ENCODE peak calls at places on chromosomes 6 and 20, in five cellular contexts. N is H9, A is mesendoderm, W is neuronal stem cell, D is H1. T is an unnamed sample.

GRCh38 chr6:42938987-42939809 is 9.9 kb downstream of the CNPY3 start:
- DNase-seq in N (peak; percentile 36), A (no peak), W (no peak), D (no peak), T (no peak)

GRCh38 chr20:21450572-21450971 is 53.2 kb upstream of the NKX2-4 start:
- DNase-seq in N (no peak), A (no peak), W (no peak), D (no peak), T (no peak)

GRCh38 chr6:120411394-120411793 is 922.9 kb downstream of the TBC1D32 start:
- DNase-seq in N (no peak), A (no peak), W (no peak), D (no peak), T (no peak)

GRCh38 chr20:46128310-46129151 is 10.4 kb downstream of the CD40 start:
- DNase-seq in N (peak; percentile 59), A (peak; percentile 43), W (peak; percentile 41), D (no peak), T (no peak)

GRCh38 chr6:46170357-46171289 is at the start of gene ENPP5:
- DNase-seq in N (peak; percentile 99), A (peak; percentile 97), W (peak; percentile 76), D (peak; percentile 90), T (no peak)

GRCh38 chr6:55868910-55869479 is 6.4 kb downstream of the BMP5 start:
- DNase-seq in N (no peak), A (no peak), W (no peak), D (no peak), T (peak; percentile 75)

GRCh38 chr20:62742550-62742949 is 33.9 kb downstream of the NTSR1 start:
- DNase-seq in N (no peak), A (no peak), W (no peak), D (no peak), T (no peak)

GRCh38 chr6:111552241-111552744 is 53.4 kb downstream of the TRAF3IP2 start:
- DNase-seq in N (peak; percentile 66), A (peak; percentile 95), W (peak; percentile 78), D (peak; percentile 51), T (peak; percentile 98)

GRCh38 chr20:5658897-5659296 is 91.3 kb upstream of the SHLD1 start:
- DNase-seq in N (no peak), A (peak; percentile 22), W (peak; percentile 9), D (no peak), T (peak; percentile 91)

GRCh38 chr20:44614525-44614924 is 32.1 kb downstream of the PKIG start:
- DNase-seq in N (no peak), A (no peak), W (no peak), D (no peak), T (no peak)

GRCh38 chr6:99219788-99220187 is 129.7 kb downstream of the FAXC start:
- DNase-seq in N (peak; percentile 93), A (peak; percentile 71), W (no peak), D (peak; percentile 67), T (no peak)

GRCh38 chr20:62616728-62617621 is 25.3 kb upstream of the SLCO4A1 start:
- DNase-seq in N (peak; percentile 78), A (peak; percentile 60), W (peak; percentile 53), D (no peak), T (peak; percentile 49)

GRCh38 chr6:849075-849506 is 156.2 kb upstream of the EXOC2 start:
- DNase-seq in N (no peak), A (no peak), W (no peak), D (no peak), T (no peak)

GRCh38 chr6:11096109-11096508 is 2.5 kb downstream of the SMIM13 start:
- DNase-seq in N (peak; percentile 58), A (peak; percentile 82), W (no peak), D (no peak), T (peak; percentile 80)

GRCh38 chr6:95614094-95614493 is 36.8 kb downstream of the MANEA start:
- DNase-seq in N (no peak), A (no peak), W (no peak), D (no peak), T (peak; percentile 36)

GRCh38 chr6:56046576-56046975 is 171.2 kb upstream of the BMP5 start:
- DNase-seq in N (no peak), A (no peak), W (no peak), D (no peak), T (peak; percentile 1)

GRCh38 chr6:27720607-27721580 is 191.3 kb downstream of the OR2B2 start:
- DNase-seq in N (peak; percentile 74), A (peak; percentile 94), W (peak; percentile 5), D (peak; percentile 84), T (peak; percentile 24)

GRCh38 chr6:25862199-25862598 is 11.8 kb downstream of the SLC17A3 start:
- DNase-seq in N (no peak), A (peak; percentile 2), W (no peak), D (no peak), T (no peak)

GRCh38 chr6:118963003-118963402 is 28.0 kb upstream of the MCM9 start:
- DNase-seq in N (no peak), A (no peak), W (no peak), D (no peak), T (peak; percentile 10)

GRCh38 chr6:117346142-117346930 is 79.4 kb downstream of the ROS1 start:
- DNase-seq in N (no peak), A (peak; percentile 13), W (no peak), D (no peak), T (peak; percentile 28)

GRCh38 chr6:132247381-132248159 is 153.7 kb downstream of the MOXD1 start:
- DNase-seq in N (no peak), A (no peak), W (no peak), D (no peak), T (peak; percentile 78)

GRCh38 chr20:22542427-22542826 is 41.9 kb downstream of the FOXA2 start:
- DNase-seq in N (no peak), A (no peak), W (no peak), D (no peak), T (no peak)

DNA sequence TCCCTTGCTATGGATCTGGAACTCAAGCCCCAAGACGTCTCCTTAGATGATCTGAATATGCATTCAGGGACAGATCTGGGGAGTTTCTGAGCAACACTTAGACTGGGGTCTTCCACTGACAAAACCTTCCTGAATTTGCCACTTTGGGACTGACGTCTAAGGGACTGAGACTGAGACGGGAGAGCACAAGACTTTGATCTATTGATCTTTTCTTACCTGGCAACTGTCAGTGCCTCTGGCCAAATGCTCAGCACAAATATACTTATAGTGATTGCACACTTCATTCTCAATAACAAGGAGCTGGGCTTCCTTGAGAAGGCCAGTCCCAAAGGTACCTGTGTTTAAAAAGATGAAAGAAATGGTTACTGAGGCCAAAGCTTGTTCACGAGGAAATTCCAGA is 131.8 kb downstream of the LPA start:
- DNase-seq in N (no peak), A (no peak), W (no peak), D (no peak), T (no peak)
- H3K23ac ChIP-seq in N (no peak overlapping the region), A (no peak overlapping the region), W (no peak overlapping the region), D (no peak overlapping the region), T (no peak overlapping the region)

GRCh38 chr6:33490621-33491020 is 36.2 kb downstream of the ZBTB9 start:
- DNase-seq in N (peak; percentile 47), A (peak; percentile 34), W (no peak), D (no peak), T (no peak)
- H3K23ac ChIP-seq in N (no peak overlapping the region), A (no peak overlapping the region), W (peak overlapping the region; percentile 98), D (no peak overlapping the region), T (no peak overlapping the region)

GRCh38 chr20:54382419-54382818 is 93.0 kb upstream of the DOK5 start:
- DNase-seq in N (no peak), A (no peak), W (no peak), D (no peak), T (no peak)
- H3K23ac ChIP-seq in N (no peak overlapping the region), A (no peak overlapping the region), W (no peak overlapping the region), D (no peak overlapping the region), T (no peak overlapping the region)

GRCh38 chr6:31701666-31702420 is 1.3 kb downstream of the ABHD16A start:
- DNase-seq in N (no peak), A (no peak), W (no peak), D (no peak), T (peak; percentile 41)
- H3K23ac ChIP-seq in N (no peak overlapping the region), A (peak overlapping the region; percentile 81), W (peak overlapping the region; percentile 6), D (no peak overlapping the region), T (peak overlapping the region; percentile 78)

GRCh38 chr6:168447741-168448140 is 6.8 kb downstream of the SMOC2 start:
- DNase-seq in N (no peak), A (no peak), W (no peak), D (no peak), T (no peak)

GRCh38 chr6:168450921-168451320 is 9.9 kb downstream of the SMOC2 start:
- DNase-seq in N (no peak), A (peak; percentile 62), W (no peak), D (no peak), T (no peak)

GRCh38 chr6:168451805-168452204 is 10.8 kb downstream of the SMOC2 start:
- DNase-seq in N (peak; percentile 64), A (peak; percentile 54), W (no peak), D (no peak), T (no peak)

GRCh38 chr6:168447282-168447681 is 6.3 kb downstream of the SMOC2 start:
- DNase-seq in N (no peak), A (no peak), W (no peak), D (no peak), T (no peak)

GRCh38 chr6:168448243-168448855 is 7.4 kb downstream of the SMOC2 start:
- DNase-seq in N (no peak), A (no peak), W (no peak), D (no peak), T (no peak)
- H3K23ac ChIP-seq in N (no peak overlapping the region), A (no peak overlapping the region), W (peak overlapping the region; percentile 50), D (no peak overlapping the region), T (no peak overlapping the region)

GRCh38 chr6:159983641-159984080 is 14.8 kb downstream of the IGF2R start:
- DNase-seq in N (no peak), A (no peak), W (no peak), D (no peak), T (peak; percentile 51)

GRCh38 chr6:159984268-159984786 is 15.4 kb downstream of the IGF2R start:
- DNase-seq in N (no peak), A (no peak), W (no peak), D (no peak), T (peak; percentile 93)

GRCh38 chr6:159982726-159983506 is 14.0 kb downstream of the IGF2R start:
- DNase-seq in N (no peak), A (no peak), W (no peak), D (no peak), T (peak; percentile 33)

GRCh38 chr6:159988983-159989454 is 20.1 kb downstream of the IGF2R start:
- DNase-seq in N (no peak), A (no peak), W (no peak), D (no peak), T (no peak)

GRCh38 chr6:159985296-159985940 is 16.5 kb downstream of the IGF2R start:
- DNase-seq in N (no peak), A (no peak), W (no peak), D (no peak), T (peak; percentile 58)
- H3K23ac ChIP-seq in N (no peak overlapping the region), A (no peak overlapping the region), W (no peak overlapping the region), D (no peak overlapping the region), T (peak overlapping the region; percentile 24)